ENCODE peak calls at places on chromosomes 11 and 22, in seven cellular contexts. One of them, this sample, is unnamed.

GRCh38 chr11:89504270-89504669 is 13.1 kb upstream of the NOX4 start:
- DNase-seq in coronary artery: no peak
- DNase-seq in HL-60: no peak
- DNase-seq in brain microvascular endothelial cell: no peak
- DNase-seq in right cardiac atrium: no peak
- DNase-seq in thoracic aorta: no peak
- DNase-seq in CD8-positive, alpha-beta T cell: no peak
- DNase-seq in this sample: no peak

GRCh38 chr22:30301995-30302809 is 12.9 kb upstream of the CASTOR1 start:
- DNase-seq in CD8-positive, alpha-beta T cell: no peak
- DNase-seq in HL-60: peak
- DNase-seq in brain microvascular endothelial cell: no peak
- DNase-seq in right cardiac atrium: peak
- DNase-seq in coronary artery: no peak
- DNase-seq in thoracic aorta: no peak
- DNase-seq in this sample: no peak

GRCh38 chr22:32736746-32737145 is 64.8 kb upstream of the TIMP3 start:
- DNase-seq in HL-60: no peak
- DNase-seq in brain microvascular endothelial cell: no peak
- DNase-seq in CD8-positive, alpha-beta T cell: no peak
- DNase-seq in right cardiac atrium: no peak
- DNase-seq in thoracic aorta: no peak
- DNase-seq in coronary artery: no peak
- DNase-seq in this sample: no peak

GRCh38 chr11:34342008-34342533 is 15.7 kb downstream of the ABTB2 start:
- DNase-seq in CD8-positive, alpha-beta T cell: no peak
- DNase-seq in coronary artery: no peak
- DNase-seq in thoracic aorta: no peak
- DNase-seq in HL-60: no peak
- DNase-seq in brain microvascular endothelial cell: no peak
- DNase-seq in right cardiac atrium: no peak
- DNase-seq in this sample: no peak

GRCh38 chr11:27218498-27219038 is 144.4 kb downstream of the CCDC34 start:
- DNase-seq in brain microvascular endothelial cell: peak
- DNase-seq in coronary artery: no peak
- DNase-seq in thoracic aorta: no peak
- DNase-seq in HL-60: no peak
- DNase-seq in right cardiac atrium: no peak
- DNase-seq in CD8-positive, alpha-beta T cell: no peak
- DNase-seq in this sample: no peak

GRCh38 chr11:93652161-93652597 is 9.3 kb upstream of the CEP295 start:
- DNase-seq in coronary artery: no peak
- DNase-seq in thoracic aorta: no peak
- DNase-seq in CD8-positive, alpha-beta T cell: no peak
- DNase-seq in brain microvascular endothelial cell: peak
- DNase-seq in right cardiac atrium: no peak
- DNase-seq in HL-60: peak
- DNase-seq in this sample: no peak

GRCh38 chr11:111459506-111460270 is 52.5 kb downstream of the BTG4 start:
- DNase-seq in coronary artery: peak
- DNase-seq in right cardiac atrium: no peak
- DNase-seq in HL-60: no peak
- DNase-seq in thoracic aorta: no peak
- DNase-seq in CD8-positive, alpha-beta T cell: no peak
- DNase-seq in brain microvascular endothelial cell: no peak
- DNase-seq in this sample: no peak

GRCh38 chr11:104565581-104565956 is 332.7 kb downstream of the CASP12 start:
- DNase-seq in brain microvascular endothelial cell: no peak
- DNase-seq in coronary artery: no peak
- DNase-seq in HL-60: no peak
- DNase-seq in right cardiac atrium: no peak
- DNase-seq in thoracic aorta: no peak
- DNase-seq in CD8-positive, alpha-beta T cell: no peak
- DNase-seq in this sample: no peak

GRCh38 chr22:32650553-32651345 is 150.8 kb upstream of the TIMP3 start:
- DNase-seq in HL-60: no peak
- DNase-seq in thoracic aorta: no peak
- DNase-seq in brain microvascular endothelial cell: peak
- DNase-seq in CD8-positive, alpha-beta T cell: no peak
- DNase-seq in coronary artery: no peak
- DNase-seq in right cardiac atrium: no peak
- DNase-seq in this sample: no peak

GRCh38 chr22:46114518-46115387 is 35.6 kb upstream of the PPARA start:
- DNase-seq in CD8-positive, alpha-beta T cell: no peak
- DNase-seq in brain microvascular endothelial cell: no peak
- DNase-seq in HL-60: no peak
- DNase-seq in coronary artery: no peak
- DNase-seq in thoracic aorta: no peak
- DNase-seq in right cardiac atrium: no peak
- DNase-seq in this sample: no peak

GRCh38 chr11:72446929-72447753 is 12.8 kb upstream of the CLPB start:
- DNase-seq in brain microvascular endothelial cell: peak
- DNase-seq in CD8-positive, alpha-beta T cell: no peak
- DNase-seq in coronary artery: no peak
- DNase-seq in right cardiac atrium: no peak
- DNase-seq in thoracic aorta: no peak
- DNase-seq in HL-60: peak
- DNase-seq in this sample: no peak
- H3K27ac ChIP-seq in brain microvascular endothelial cell: no peak
- H3K27ac ChIP-seq in CD8-positive, alpha-beta T cell: no peak
- H3K27ac ChIP-seq in coronary artery: no peak
- H3K27ac ChIP-seq in right cardiac atrium: no peak
- H3K27ac ChIP-seq in thoracic aorta: no peak
- H3K27ac ChIP-seq in HL-60: no peak
- H3K27ac ChIP-seq in this sample: no peak

GRCh38 chr11:74138021-74138420 is 32.8 kb downstream of the C2CD3 start:
- DNase-seq in brain microvascular endothelial cell: no peak
- DNase-seq in thoracic aorta: no peak
- DNase-seq in HL-60: no peak
- DNase-seq in right cardiac atrium: no peak
- DNase-seq in coronary artery: no peak
- DNase-seq in CD8-positive, alpha-beta T cell: no peak
- DNase-seq in this sample: no peak
- H3K27ac ChIP-seq in brain microvascular endothelial cell: peak
- H3K27ac ChIP-seq in thoracic aorta: peak
- H3K27ac ChIP-seq in HL-60: no peak
- H3K27ac ChIP-seq in right cardiac atrium: no peak
- H3K27ac ChIP-seq in coronary artery: no peak
- H3K27ac ChIP-seq in CD8-positive, alpha-beta T cell: no peak
- H3K27ac ChIP-seq in this sample: peak

GRCh38 chr11:15594607-15595006 is 479.9 kb downstream of the INSC start:
- DNase-seq in HL-60: no peak
- DNase-seq in thoracic aorta: no peak
- DNase-seq in coronary artery: no peak
- DNase-seq in CD8-positive, alpha-beta T cell: no peak
- DNase-seq in brain microvascular endothelial cell: no peak
- DNase-seq in right cardiac atrium: no peak
- DNase-seq in this sample: no peak
- H3K27ac ChIP-seq in HL-60: no peak
- H3K27ac ChIP-seq in thoracic aorta: no peak
- H3K27ac ChIP-seq in coronary artery: no peak
- H3K27ac ChIP-seq in CD8-positive, alpha-beta T cell: no peak
- H3K27ac ChIP-seq in brain microvascular endothelial cell: no peak
- H3K27ac ChIP-seq in right cardiac atrium: no peak
- H3K27ac ChIP-seq in this sample: no peak

GRCh38 chr11:64643258-64643881 is 52.4 kb downstream of the SLC22A12 start:
- DNase-seq in thoracic aorta: no peak
- DNase-seq in CD8-positive, alpha-beta T cell: no peak
- DNase-seq in right cardiac atrium: peak
- DNase-seq in coronary artery: no peak
- DNase-seq in brain microvascular endothelial cell: no peak
- DNase-seq in HL-60: no peak
- DNase-seq in this sample: no peak

GRCh38 chr11:64643927-64644326 is 52.9 kb downstream of the SLC22A12 start:
- DNase-seq in brain microvascular endothelial cell: no peak
- DNase-seq in right cardiac atrium: no peak
- DNase-seq in HL-60: no peak
- DNase-seq in coronary artery: no peak
- DNase-seq in CD8-positive, alpha-beta T cell: no peak
- DNase-seq in thoracic aorta: no peak
- DNase-seq in this sample: no peak

GRCh38 chr11:64641596-64642417 is 50.8 kb downstream of the SLC22A12 start:
- DNase-seq in coronary artery: no peak
- DNase-seq in right cardiac atrium: no peak
- DNase-seq in HL-60: no peak
- DNase-seq in CD8-positive, alpha-beta T cell: no peak
- DNase-seq in brain microvascular endothelial cell: no peak
- DNase-seq in thoracic aorta: no peak
- DNase-seq in this sample: no peak

GRCh38 chr11:64642418-64642735 is 51.4 kb downstream of the SLC22A12 start:
- DNase-seq in brain microvascular endothelial cell: no peak
- DNase-seq in thoracic aorta: no peak
- DNase-seq in right cardiac atrium: peak
- DNase-seq in coronary artery: no peak
- DNase-seq in CD8-positive, alpha-beta T cell: no peak
- DNase-seq in HL-60: no peak
- DNase-seq in this sample: no peak

DNA sequence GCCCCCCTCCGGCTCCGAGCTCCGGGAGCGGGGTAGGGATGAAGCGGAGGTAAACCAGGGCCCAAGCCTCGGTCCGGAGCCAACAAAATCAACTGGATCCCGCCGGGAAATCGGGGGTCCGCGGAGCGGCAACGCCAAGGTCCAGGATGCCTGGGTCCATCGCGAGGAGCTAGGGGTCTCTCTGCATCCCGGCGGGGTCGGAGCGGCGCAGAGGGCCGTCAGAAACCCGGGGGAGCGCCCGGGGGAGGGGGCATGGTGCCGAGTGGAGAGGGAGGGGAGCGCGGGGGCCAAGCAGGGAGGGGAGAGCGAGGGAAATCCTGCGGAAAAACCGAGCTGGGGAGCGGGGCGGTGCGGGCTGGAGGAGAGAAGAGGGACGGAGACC is 51.8 kb downstream of the SLC22A12 start:
- DNase-seq in brain microvascular endothelial cell: no peak
- DNase-seq in coronary artery: no peak
- DNase-seq in thoracic aorta: no peak
- DNase-seq in CD8-positive, alpha-beta T cell: no peak
- DNase-seq in right cardiac atrium: no peak
- DNase-seq in HL-60: no peak
- DNase-seq in this sample: no peak
- H3K27ac ChIP-seq in brain microvascular endothelial cell: no peak
- H3K27ac ChIP-seq in coronary artery: no peak
- H3K27ac ChIP-seq in thoracic aorta: no peak
- H3K27ac ChIP-seq in CD8-positive, alpha-beta T cell: no peak
- H3K27ac ChIP-seq in right cardiac atrium: no peak
- H3K27ac ChIP-seq in HL-60: no peak
- H3K27ac ChIP-seq in this sample: no peak

GRCh38 chr11:117882539-117882938 is 6.1 kb upstream of the FXYD6 start:
- DNase-seq in brain microvascular endothelial cell: no peak
- DNase-seq in right cardiac atrium: no peak
- DNase-seq in coronary artery: peak
- DNase-seq in CD8-positive, alpha-beta T cell: no peak
- DNase-seq in thoracic aorta: no peak
- DNase-seq in HL-60: no peak
- DNase-seq in this sample: no peak

GRCh38 chr11:117885777-117886176 is 9.3 kb upstream of the FXYD6 start:
- DNase-seq in brain microvascular endothelial cell: no peak
- DNase-seq in HL-60: no peak
- DNase-seq in thoracic aorta: no peak
- DNase-seq in coronary artery: peak
- DNase-seq in right cardiac atrium: peak
- DNase-seq in CD8-positive, alpha-beta T cell: no peak
- DNase-seq in this sample: no peak

GRCh38 chr11:117883063-117883462 is 6.6 kb upstream of the FXYD6 start:
- DNase-seq in HL-60: no peak
- DNase-seq in brain microvascular endothelial cell: no peak
- DNase-seq in coronary artery: peak
- DNase-seq in right cardiac atrium: no peak
- DNase-seq in CD8-positive, alpha-beta T cell: no peak
- DNase-seq in thoracic aorta: no peak
- DNase-seq in this sample: no peak

GRCh38 chr11:117887431-117888139 is 11.1 kb upstream of the FXYD6 start:
- DNase-seq in brain microvascular endothelial cell: no peak
- DNase-seq in CD8-positive, alpha-beta T cell: no peak
- DNase-seq in coronary artery: peak
- DNase-seq in thoracic aorta: no peak
- DNase-seq in HL-60: no peak
- DNase-seq in right cardiac atrium: no peak
- DNase-seq in this sample: no peak

GRCh38 chr11:117884994-117885393 is 8.5 kb upstream of the FXYD6 start:
- DNase-seq in brain microvascular endothelial cell: peak
- DNase-seq in HL-60: no peak
- DNase-seq in CD8-positive, alpha-beta T cell: no peak
- DNase-seq in coronary artery: peak
- DNase-seq in thoracic aorta: no peak
- DNase-seq in right cardiac atrium: no peak
- DNase-seq in this sample: no peak
- H3K27ac ChIP-seq in brain microvascular endothelial cell: no peak
- H3K27ac ChIP-seq in HL-60: no peak
- H3K27ac ChIP-seq in CD8-positive, alpha-beta T cell: no peak
- H3K27ac ChIP-seq in coronary artery: no peak
- H3K27ac ChIP-seq in thoracic aorta: no peak
- H3K27ac ChIP-seq in right cardiac atrium: no peak
- H3K27ac ChIP-seq in this sample: no peak

DNA sequence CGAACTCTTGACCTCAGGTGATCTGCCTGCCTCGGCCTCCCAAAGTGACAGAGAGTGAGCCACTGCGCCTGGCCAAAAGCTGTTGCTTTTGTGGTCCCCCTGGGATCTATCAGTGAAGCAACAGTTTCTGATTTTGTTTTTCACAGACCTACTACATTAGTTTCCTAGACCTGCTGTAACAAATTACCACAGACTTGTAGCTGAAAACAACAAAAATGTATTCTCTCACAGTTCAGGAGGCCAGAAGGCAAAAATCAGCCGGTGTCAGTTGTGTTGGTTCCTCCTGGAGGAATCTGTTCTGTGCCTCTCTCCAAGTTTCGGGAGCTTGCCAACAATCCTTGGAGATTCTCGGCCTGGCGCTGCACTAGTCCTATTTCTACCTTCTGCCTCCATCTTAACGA is 8.5 kb upstream of the SLC35C1 start:
- DNase-seq in HL-60: no peak
- DNase-seq in brain microvascular endothelial cell: no peak
- DNase-seq in CD8-positive, alpha-beta T cell: no peak
- DNase-seq in right cardiac atrium: no peak
- DNase-seq in coronary artery: no peak
- DNase-seq in thoracic aorta: no peak
- DNase-seq in this sample: no peak
- H3K27ac ChIP-seq in HL-60: no peak
- H3K27ac ChIP-seq in brain microvascular endothelial cell: no peak
- H3K27ac ChIP-seq in CD8-positive, alpha-beta T cell: no peak
- H3K27ac ChIP-seq in right cardiac atrium: no peak
- H3K27ac ChIP-seq in coronary artery: no peak
- H3K27ac ChIP-seq in thoracic aorta: no peak
- H3K27ac ChIP-seq in this sample: no peak

DNA sequence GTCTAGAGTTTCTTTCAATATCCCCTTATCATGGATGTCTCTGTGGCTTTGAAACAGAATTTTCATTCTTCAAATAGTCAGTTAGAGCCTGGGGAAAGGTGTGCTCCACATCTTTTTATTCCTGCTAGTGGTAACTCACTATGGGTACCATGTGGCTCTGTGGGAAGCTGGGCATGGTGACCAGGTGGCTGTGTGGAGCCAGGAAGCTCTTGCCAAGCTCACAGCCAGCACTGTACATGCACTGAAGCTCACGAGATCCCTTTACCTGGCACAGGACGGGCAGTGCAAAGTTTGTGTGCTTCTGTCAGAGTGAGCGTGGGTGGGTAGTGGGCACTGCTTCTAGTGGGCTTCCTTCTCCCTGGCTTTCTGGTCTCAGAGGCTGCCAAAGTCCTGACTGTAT is 6.3 kb upstream of the KDM4F start:
- DNase-seq in thoracic aorta: no peak
- DNase-seq in CD8-positive, alpha-beta T cell: no peak
- DNase-seq in coronary artery: no peak
- DNase-seq in HL-60: no peak
- DNase-seq in brain microvascular endothelial cell: no peak
- DNase-seq in right cardiac atrium: no peak
- DNase-seq in this sample: no peak
- H3K27ac ChIP-seq in thoracic aorta: no peak
- H3K27ac ChIP-seq in CD8-positive, alpha-beta T cell: no peak
- H3K27ac ChIP-seq in coronary artery: no peak
- H3K27ac ChIP-seq in HL-60: no peak
- H3K27ac ChIP-seq in brain microvascular endothelial cell: no peak
- H3K27ac ChIP-seq in right cardiac atrium: no peak
- H3K27ac ChIP-seq in this sample: no peak